ENCODE peak calls at places on chromosomes 4 and X, in six cellular contexts. B, U, T, C, L and H are unnamed samples.

GRCh38 chrX:136916827-136917226 is 36.3 kb upstream of the RBMX start:
- DNase-seq in B (no peak), T (no peak), U (no peak), L (no peak), C (no peak), H (no peak)

GRCh38 chr4:88675543-88675942 is 22.1 kb downstream of the NAP1L5 start:
- DNase-seq in C (no peak), B (no peak), L (no peak), T (no peak), U (no peak), H (no peak)

GRCh38 chr4:45621926-45622325 is 501.9 kb downstream of the GABRG1 start:
- DNase-seq in T (no peak), B (peak), U (no peak), L (no peak), C (no peak), H (no peak)

GRCh38 chr4:136424052-136424451 is 1108.2 kb downstream of the PCDH18 start:
- DNase-seq in B (no peak), T (no peak), C (peak), L (no peak), U (no peak), H (no peak)

GRCh38 chr4:75830906-75831305 is 71.3 kb downstream of the PPEF2 start:
- DNase-seq in C (no peak), B (no peak), L (no peak), U (no peak), T (no peak), H (no peak)

GRCh38 chr4:154491731-154492249 is at the start of gene DCHS2:
- DNase-seq in B (no peak), T (no peak), C (peak), U (no peak), L (no peak), H (no peak)

GRCh38 chr4:52173470-52174055 is 122.5 kb downstream of the SPATA18 start:
- DNase-seq in B (no peak), U (no peak), L (no peak), T (no peak), C (no peak), H (no peak)

GRCh38 chr4:126247409-126247808 is 932.7 kb downstream of the FAT4 start:
- DNase-seq in B (no peak), C (no peak), T (no peak), L (no peak), U (no peak), H (no peak)

GRCh38 chrX:110182865-110183264 is 135.0 kb downstream of the AMMECR1 start:
- DNase-seq in U (no peak), T (no peak), L (no peak), C (no peak), B (no peak), H (no peak)

GRCh38 chr4:74473155-74473811 is 28.3 kb downstream of the AREG start:
- DNase-seq in B (peak), T (peak), C (no peak), U (no peak), L (peak), H (no peak)

GRCh38 chrX:50627696-50628095 is 157.1 kb upstream of the DGKK start:
- DNase-seq in B (no peak), U (no peak), L (no peak), T (no peak), C (no peak), H (no peak)

GRCh38 chr4:147891476-147892115 is 159.7 kb downstream of the ARHGAP10 start:
- DNase-seq in T (no peak), B (no peak), C (no peak), U (no peak), L (no peak), H (no peak)

GRCh38 chr4:87961993-87962791 is 13.3 kb upstream of the SPP1 start:
- DNase-seq in C (no peak), T (no peak), L (no peak), U (no peak), B (peak), H (no peak)

GRCh38 chrX:12965390-12965940 is 9.4 kb upstream of the TMSB4X start:
- DNase-seq in C (no peak), L (no peak), B (no peak), U (peak), T (no peak), H (no peak)

GRCh38 chr4:6192245-6192644 is 8.1 kb downstream of the JAKMIP1 start:
- DNase-seq in U (peak), T (no peak), B (no peak), C (no peak), L (no peak), H (no peak)

GRCh38 chr4:134375775-134376174 is 174.2 kb upstream of the PABPC4L start:
- DNase-seq in U (no peak), T (no peak), C (no peak), L (no peak), B (no peak), H (no peak)

GRCh38 chrX:51024106-51024696 is 113.7 kb downstream of the BMP15 start:
- DNase-seq in U (no peak), T (no peak), B (no peak), C (no peak), L (no peak), H (no peak)

GRCh38 chr4:37561803-37562207 is 124.4 kb downstream of the RELL1 start:
- DNase-seq in T (no peak), L (peak), U (no peak), C (no peak), B (peak), H (no peak)

GRCh38 chrX:72141372-72142004 is 9.8 kb upstream of the RTL5 start:
- DNase-seq in U (no peak), B (no peak), L (no peak), T (no peak), C (no peak), H (no peak)

GRCh38 chr4:152807294-152807829 is 27.6 kb downstream of the ARFIP1 start:
- DNase-seq in B (peak), L (no peak), T (no peak), C (no peak), U (no peak), H (no peak)

GRCh38 chr4:32003548-32003947 is 1283.4 kb downstream of the PCDH7 start:
- DNase-seq in T (no peak), U (no peak), L (no peak), B (no peak), C (no peak), H (no peak)

GRCh38 chr4:158315706-158316105 is 105.4 kb downstream of the TMEM144 start:
- DNase-seq in T (no peak), B (peak), C (no peak), U (no peak), L (no peak), H (no peak)

GRCh38 chrX:105636667-105637066 is 185.7 kb upstream of the NRK start:
- DNase-seq in T (no peak), L (no peak), B (no peak), C (no peak), U (no peak), H (no peak)

GRCh38 chrX:40176256-40176978 is 78.7 kb upstream of the BCOR start:
- DNase-seq in T (peak), L (no peak), B (no peak), U (peak), C (peak), H (peak)

GRCh38 chrX:22634081-22634480 is 361.4 kb downstream of the CBLL2 start:
- DNase-seq in C (no peak), U (no peak), L (no peak), B (peak), T (no peak), H (no peak)

GRCh38 chr4:151524610-151525009 is 115.6 kb downstream of the FHIP1A start:
- DNase-seq in L (peak), U (no peak), C (no peak), B (no peak), T (no peak), H (no peak)

GRCh38 chr4:3371038-3371437 is 70.7 kb upstream of the HGFAC start:
- DNase-seq in B (peak), U (no peak), C (peak), T (no peak), L (no peak), H (no peak)
- H3K4me3 ChIP-seq in B (peak), U (no peak), C (no peak), T (no peak), L (no peak), H (no peak)

GRCh38 chr4:185921583-185922555 is 109.9 kb upstream of the SORBS2 start:
- DNase-seq in C (no peak), B (peak), U (no peak), L (no peak), T (no peak), H (no peak)
- H3K4me3 ChIP-seq in C (no peak), B (no peak), U (no peak), L (no peak), T (no peak), H (no peak)

GRCh38 chr4:185532327-185532726 is 3.0 kb downstream of the PDLIM3 start:
- DNase-seq in B (no peak), T (no peak), C (peak), U (no peak), L (no peak), H (no peak)

GRCh38 chr4:185535818-185536729 is 767 bp upstream of the PDLIM3 start:
- DNase-seq in U (peak), B (no peak), C (peak), T (no peak), L (no peak), H (no peak)

GRCh38 chr4:185532795-185533324 is 2.4 kb downstream of the PDLIM3 start:
- DNase-seq in U (no peak), L (no peak), B (no peak), C (no peak), T (no peak), H (no peak)

GRCh38 chr4:185534850-185535761 is at the start of gene PDLIM3:
- DNase-seq in B (peak), T (peak), C (peak), U (peak), L (no peak), H (no peak)

GRCh38 chr4:185534534-185534849 is 815 bp downstream of the PDLIM3 start:
- DNase-seq in C (no peak), B (no peak), U (no peak), T (no peak), L (no peak), H (no peak)
- H3K4me3 ChIP-seq in C (peak), B (peak), U (peak), T (peak), L (peak), H (no peak)

DNA sequence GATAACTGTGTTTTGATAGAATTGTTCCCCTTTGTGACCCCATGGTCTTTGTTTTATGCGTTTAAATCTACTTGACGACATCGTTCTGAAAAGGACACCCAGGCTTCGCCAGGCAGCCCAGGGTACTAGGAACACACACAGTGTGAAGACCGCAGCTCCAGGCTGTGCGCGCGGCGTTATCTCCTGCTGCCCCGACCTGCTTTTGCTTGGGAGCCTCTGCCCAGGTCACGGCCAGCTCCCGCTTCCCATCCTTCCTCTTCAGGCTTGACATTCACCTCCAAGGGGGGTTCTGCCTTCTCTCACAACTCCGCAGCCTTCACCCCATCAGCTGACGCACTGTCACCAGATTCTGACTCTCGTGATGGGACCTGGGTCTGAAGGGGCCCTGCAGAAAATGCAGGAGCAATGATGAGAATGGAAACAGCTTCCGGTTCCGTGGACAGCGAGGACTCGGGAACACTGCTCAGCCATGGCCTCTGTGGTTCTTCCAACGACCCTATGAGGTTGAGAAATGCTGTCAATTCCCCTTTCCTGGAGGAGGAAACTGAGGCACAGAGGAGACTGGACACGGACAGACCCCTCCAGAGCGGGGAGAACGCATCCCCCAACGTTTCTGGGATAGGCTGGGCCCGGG is 536 bp upstream of the HTRA3 start:
- DNase-seq in C (no peak), B (no peak), T (no peak), L (no peak), U (no peak), H (no peak)
- H3K4me3 ChIP-seq in C (no peak), B (no peak), T (peak), L (no peak), U (no peak), H (no peak)

GRCh38 chrX:150363561-150364346 is 637 bp downstream of the MAMLD1 start:
- DNase-seq in T (no peak), B (peak), U (no peak), C (peak), L (no peak), H (no peak)

GRCh38 chrX:150360331-150360730 is 2.8 kb upstream of the MAMLD1 start:
- DNase-seq in B (no peak), C (no peak), L (no peak), U (no peak), T (no peak), H (no peak)

GRCh38 chrX:150362599-150363481 is at the start of gene MAMLD1:
- DNase-seq in T (peak), B (peak), L (no peak), C (peak), U (peak), H (peak)

GRCh38 chrX:150361070-150361776 is 1.9 kb upstream of the MAMLD1 start:
- DNase-seq in U (no peak), C (peak), T (no peak), L (no peak), B (no peak), H (no peak)

DNA sequence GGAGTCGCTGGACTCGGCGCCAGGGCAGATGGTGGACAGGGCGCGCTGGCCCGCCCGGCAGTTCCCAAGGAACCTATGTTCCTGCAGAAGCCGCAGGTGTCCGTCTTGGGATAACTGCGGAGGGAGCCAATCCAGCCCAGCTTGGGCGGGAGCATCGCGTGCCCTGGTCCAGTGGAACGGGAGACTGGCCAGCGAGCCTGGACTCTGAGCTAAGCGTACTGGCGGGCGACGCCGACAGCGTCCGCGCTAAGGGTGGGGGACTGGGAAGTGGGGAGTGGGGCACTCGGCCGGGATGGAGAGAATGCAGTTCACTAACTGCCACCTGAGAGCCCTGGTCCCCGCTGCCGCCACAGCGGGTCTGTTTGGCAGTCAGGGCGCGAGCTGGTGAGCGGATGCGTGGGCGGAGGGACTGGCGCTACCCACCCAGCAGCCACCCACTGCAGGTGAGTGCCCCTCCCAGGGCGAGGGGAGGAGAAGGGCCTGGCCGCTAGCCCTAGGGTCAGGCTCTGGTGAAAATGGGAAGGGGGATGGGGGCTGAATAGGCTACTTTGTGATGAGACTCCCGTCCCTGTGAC is 1.3 kb upstream of the MAMLD1 start:
- DNase-seq in C (peak), U (no peak), B (no peak), T (no peak), L (no peak), H (no peak)
- H3K4me3 ChIP-seq in C (peak), U (no peak), B (peak), T (peak), L (no peak), H (peak)

DNA sequence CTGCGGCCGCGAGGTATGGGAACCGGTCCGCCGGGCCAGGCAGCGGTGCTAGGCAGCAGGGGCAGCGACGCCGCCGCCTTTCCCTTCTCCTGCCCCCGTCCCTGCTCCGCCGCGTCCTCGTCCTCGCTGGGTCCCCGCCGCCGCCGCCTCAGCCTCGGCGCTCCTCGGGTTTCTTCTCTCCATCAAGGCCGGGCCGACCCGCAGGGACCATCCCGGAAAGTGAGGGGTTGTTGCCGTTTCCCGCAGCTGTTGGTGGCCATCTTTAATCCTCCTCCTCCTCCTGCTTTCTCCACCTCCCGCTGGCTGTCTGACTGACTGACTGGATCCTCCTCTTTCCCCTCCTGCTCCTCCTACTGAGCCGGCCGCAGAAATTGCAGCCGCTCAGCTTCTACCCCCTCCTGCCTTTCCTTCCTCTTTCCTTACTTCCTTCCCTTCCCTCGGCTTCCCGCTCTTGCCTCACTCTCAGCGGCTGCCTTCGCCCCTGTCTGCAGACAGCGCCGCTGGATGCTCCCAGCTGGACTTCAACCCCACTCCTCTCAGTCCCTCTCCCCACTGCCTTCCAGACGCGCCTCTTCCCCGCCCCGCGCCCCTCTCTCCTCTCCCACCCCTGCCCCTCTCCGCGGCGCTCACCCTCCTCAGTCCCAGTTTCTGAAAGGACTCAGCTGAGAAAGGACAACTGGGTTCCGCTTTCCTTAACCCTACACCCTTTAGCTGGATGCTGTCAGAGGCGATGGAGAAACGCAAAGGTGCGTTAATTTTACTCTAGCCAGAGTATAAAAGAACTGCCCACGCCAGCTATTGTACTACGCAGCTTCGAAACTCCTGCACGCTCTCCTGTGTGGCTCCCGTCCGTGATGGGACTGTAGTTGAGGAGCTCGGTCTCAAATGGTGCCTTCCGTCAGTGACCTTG is at the start of gene WDFY3:
- DNase-seq in B (peak), U (peak), L (no peak), C (peak), T (peak), H (no peak)
- H3K4me3 ChIP-seq in B (peak), U (peak), L (peak), C (peak), T (peak), H (peak)

GRCh38 chr4:185142911-185143595 is at the start of gene SLC25A4:
- DNase-seq in L (no peak), T (peak), U (peak), C (peak), B (peak), H (peak)

GRCh38 chr4:185139736-185140135 is 3.3 kb upstream of the SLC25A4 start:
- DNase-seq in B (no peak), L (no peak), U (no peak), C (no peak), T (no peak), H (no peak)

GRCh38 chr4:185143596-185143969 is 517 bp downstream of the SLC25A4 start:
- DNase-seq in U (peak), C (peak), T (peak), B (peak), L (no peak), H (no peak)

GRCh38 chr4:185142563-185142910 is 529 bp upstream of the SLC25A4 start:
- DNase-seq in B (no peak), T (no peak), C (no peak), L (no peak), U (no peak), H (no peak)

DNA sequence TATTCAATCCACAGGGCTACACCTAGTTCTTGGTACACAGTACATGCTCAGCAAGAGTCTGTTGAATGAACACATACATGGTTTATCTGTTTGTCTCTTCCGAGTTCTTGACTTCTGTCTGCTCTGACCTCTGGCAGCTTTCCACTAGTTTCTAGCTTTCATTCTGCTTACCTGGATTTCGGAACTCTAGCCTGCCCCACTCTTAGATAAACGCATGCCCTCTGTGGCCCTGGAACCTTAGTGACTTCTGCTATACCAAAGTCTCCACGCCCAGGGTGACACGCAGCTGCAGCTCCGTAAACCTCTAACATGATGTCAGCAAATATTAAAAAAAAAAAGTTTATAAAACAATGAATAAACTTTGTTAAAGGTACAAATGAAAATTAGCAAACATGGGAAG is 1.3 kb upstream of the SLC25A4 start:
- DNase-seq in C (no peak), T (no peak), U (no peak), L (no peak), B (no peak), H (no peak)
- H3K4me3 ChIP-seq in C (no peak), T (no peak), U (no peak), L (no peak), B (no peak), H (no peak)

GRCh38 chr4:61199869-61200194 is 294 bp upstream of the ADGRL3 start:
- DNase-seq in L (no peak), T (no peak), C (no peak), B (no peak), U (no peak), H (no peak)
- H3K4me3 ChIP-seq in L (peak), T (peak), C (peak), B (peak), U (peak), H (no peak)